ENCODE peak calls at places on chromosomes 3 and 15, in seven cellular contexts. Y, C, F, L, D, G and K are unnamed samples.

GRCh38 chr3:111519193-111519592 is 22.8 kb upstream of the CD96 start:
- DNase-seq in Y (no peak), C (no peak), D (no peak), F (no peak), G (no peak), L (no peak), K (no peak)

GRCh38 chr3:42123012-42123581 is 31.9 kb downstream of the TRAK1 start:
- DNase-seq in G (no peak), L (no peak), Y (no peak), F (no peak), C (peak), D (no peak), K (no peak)

GRCh38 chr3:156657862-156658731 is 16.3 kb upstream of the TIPARP start:
- DNase-seq in L (no peak), C (no peak), Y (no peak), G (no peak), D (no peak), F (no peak), K (no peak)

GRCh38 chr15:31280831-31281216 is 45.8 kb upstream of the KLF13 start:
- DNase-seq in F (no peak), L (no peak), C (no peak), D (no peak), G (no peak), Y (no peak), K (no peak)

GRCh38 chr3:45311953-45312795 is 76.2 kb upstream of the LARS2 start:
- DNase-seq in L (no peak), F (no peak), G (no peak), C (no peak), D (no peak), Y (no peak), K (no peak)

GRCh38 chr3:111846717-111847116 is 12.3 kb upstream of the PHLDB2 start:
- DNase-seq in F (no peak), G (no peak), Y (peak), C (no peak), D (peak), L (no peak), K (no peak)

GRCh38 chr3:67790043-67790442 is 135.6 kb upstream of the SUCLG2 start:
- DNase-seq in D (peak), G (peak), L (no peak), C (peak), Y (peak), F (peak), K (no peak)

GRCh38 chr15:95799286-95800187 is 531.0 kb upstream of the NR2F2 start:
- DNase-seq in Y (peak), F (no peak), C (no peak), G (no peak), L (no peak), D (peak), K (no peak)

GRCh38 chr15:75177360-75178071 is 24.2 kb upstream of the C15orf39 start:
- DNase-seq in Y (no peak), D (no peak), F (no peak), C (no peak), L (no peak), G (peak), K (no peak)

GRCh38 chr15:90266061-90266431 is 574 bp downstream of the NGRN start:
- DNase-seq in F (peak), G (no peak), Y (no peak), C (peak), L (no peak), D (no peak), K (no peak)

GRCh38 chr3:129974451-129975331 is at the start of gene TRH:
- DNase-seq in L (no peak), Y (no peak), C (peak), D (no peak), G (no peak), F (no peak), K (no peak)

GRCh38 chr3:30332196-30333021 is 274.0 kb upstream of the TGFBR2 start:
- DNase-seq in C (no peak), L (no peak), F (no peak), D (no peak), G (no peak), Y (no peak), K (peak)

GRCh38 chr3:194286747-194287146 is 64.4 kb downstream of the CPN2 start:
- DNase-seq in C (no peak), F (no peak), Y (no peak), D (no peak), L (no peak), G (no peak), K (peak)

GRCh38 chr3:64890466-64890865 is 202.7 kb upstream of the ADAMTS9 start:
- DNase-seq in C (no peak), G (no peak), Y (no peak), F (no peak), D (no peak), L (no peak), K (no peak)

GRCh38 chr3:127151992-127152391 is 40.9 kb upstream of the PRR23E start:
- DNase-seq in F (no peak), G (no peak), Y (no peak), L (no peak), C (no peak), D (no peak), K (no peak)

GRCh38 chr3:69775751-69776150 is 36.5 kb downstream of the MITF start:
- DNase-seq in L (no peak), G (no peak), C (no peak), Y (no peak), D (no peak), F (no peak), K (no peak)

GRCh38 chr3:63364495-63364894 is 86.4 kb downstream of the SYNPR start:
- DNase-seq in D (peak), C (no peak), F (no peak), Y (peak), L (no peak), G (peak), K (no peak)

GRCh38 chr3:116059421-116060096 is 385.7 kb downstream of the LSAMP start:
- DNase-seq in C (no peak), G (no peak), D (peak), L (no peak), F (no peak), Y (no peak), K (no peak)

GRCh38 chr3:140442621-140443020 is 235.2 kb upstream of the TRIM42 start:
- DNase-seq in L (no peak), G (no peak), Y (no peak), D (no peak), C (no peak), F (no peak), K (no peak)

GRCh38 chr3:166934879-166935278 is 445.2 kb downstream of the ZBBX start:
- DNase-seq in Y (no peak), F (no peak), C (no peak), L (no peak), G (no peak), D (no peak), K (no peak)

GRCh38 chr3:73768594-73769308 is 144.0 kb upstream of the PDZRN3 start:
- DNase-seq in Y (no peak), L (no peak), C (no peak), D (no peak), G (no peak), F (no peak), K (no peak)

GRCh38 chr3:114144909-114145688 is 33.8 kb downstream of the DRD3 start:
- DNase-seq in G (no peak), C (no peak), Y (peak), L (no peak), D (peak), F (no peak), K (no peak)

GRCh38 chr3:11711826-11712225 is 68.1 kb upstream of the VGLL4 start:
- DNase-seq in Y (no peak), L (no peak), D (no peak), G (no peak), F (no peak), C (no peak), K (no peak)

DNA sequence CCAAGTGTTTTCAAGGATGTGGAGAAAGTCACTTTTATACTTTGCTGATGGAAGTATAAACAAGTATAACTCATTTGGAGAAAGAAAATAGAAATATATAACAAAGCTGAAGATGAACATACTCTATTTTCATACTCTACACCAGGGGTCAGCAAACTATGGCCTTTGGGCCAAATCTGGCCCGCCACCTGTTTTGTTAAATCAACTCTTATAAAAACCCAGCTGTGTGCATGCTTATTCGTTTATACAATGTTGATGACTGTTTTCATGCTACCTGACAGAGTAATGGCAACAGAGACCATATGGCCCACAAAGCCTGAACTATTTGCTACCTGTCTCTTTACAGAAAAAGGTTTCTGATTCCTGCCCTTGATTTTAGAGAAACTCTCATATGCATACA is 124.0 kb downstream of the NR1D2 start:
- DNase-seq in F (no peak), G (no peak), L (no peak), Y (no peak), D (no peak), C (no peak), K (no peak)
- TF ChIP-seq CTCF in F (no peak), G (peak), L (no peak), Y (no peak), D (no peak), C (peak), K (peak)

DNA sequence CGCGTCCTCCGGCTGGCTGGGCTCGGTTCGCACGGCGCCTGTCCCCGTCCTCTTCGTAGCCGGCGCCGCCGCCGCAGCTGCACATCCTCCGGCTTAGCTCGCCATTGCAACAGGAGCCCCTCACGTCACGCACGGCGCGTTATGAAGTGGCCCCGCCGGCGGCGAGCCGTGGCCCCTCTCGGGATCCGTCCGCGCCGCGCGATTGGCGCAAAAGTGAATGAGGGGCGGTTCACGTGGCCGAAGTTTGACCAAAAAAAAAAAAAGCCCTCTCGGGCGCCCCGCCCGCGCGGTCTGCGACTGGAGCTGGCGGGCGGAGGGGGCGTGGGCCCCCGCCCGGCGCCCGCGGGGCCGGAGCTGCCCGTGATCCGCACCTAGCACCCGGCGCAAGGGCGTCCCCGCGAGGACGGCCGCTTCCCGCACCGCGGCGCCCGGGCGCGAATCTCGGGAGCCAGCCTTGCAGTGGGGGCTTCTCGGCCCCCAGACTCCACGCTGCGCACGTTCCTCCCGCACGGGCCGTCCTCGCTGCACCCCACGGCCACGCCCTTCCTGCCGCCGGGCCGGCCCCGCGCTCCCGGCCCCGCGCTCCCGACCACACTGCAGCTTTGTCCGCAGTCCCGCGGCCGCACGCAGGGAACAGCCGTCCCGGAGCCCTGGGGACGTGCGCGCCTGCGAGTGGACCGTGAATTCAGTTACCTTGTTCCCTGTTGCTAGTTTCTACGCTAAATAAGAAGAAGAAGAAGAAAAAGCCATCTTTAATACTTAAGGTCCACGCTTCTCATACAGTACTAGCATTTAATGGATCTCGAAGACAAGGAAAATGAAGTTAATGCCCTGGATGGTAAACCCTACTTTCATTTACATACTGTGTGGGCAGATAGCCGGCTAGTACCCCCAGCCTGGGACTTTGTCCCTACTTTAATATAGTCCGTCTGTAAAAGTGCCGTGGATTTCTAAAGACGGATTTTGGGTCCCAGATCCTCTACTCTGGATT is at the start of gene CHSY1:
- DNase-seq in G (peak), C (peak), F (peak), D (peak), Y (peak), L (peak), K (peak)
- TF ChIP-seq CTCF in G (no peak), C (no peak), F (no peak), D (peak), Y (peak), L (no peak), K (peak)

GRCh38 chr15:40807028-40807887 is at the start of the genes DNAJC17 and ZFYVE19:
- DNase-seq in C (peak), L (peak), G (peak), F (peak), Y (peak), D (peak), K (peak)
- TF ChIP-seq CTCF in C (no peak), L (no peak), G (peak), F (no peak), Y (no peak), D (no peak), K (peak)

GRCh38 chr3:170414202-170414663 is 4.4 kb upstream of the CLDN11 start:
- DNase-seq in F (no peak), G (peak), L (no peak), C (peak), Y (peak), D (peak), K (no peak)

GRCh38 chr3:170405101-170405500 is 13.6 kb upstream of the CLDN11 start:
- DNase-seq in D (no peak), F (no peak), L (no peak), G (no peak), Y (no peak), C (no peak), K (no peak)

GRCh38 chr3:170413291-170413690 is 5.4 kb upstream of the CLDN11 start:
- DNase-seq in C (no peak), L (no peak), Y (no peak), F (no peak), G (no peak), D (no peak), K (no peak)

DNA sequence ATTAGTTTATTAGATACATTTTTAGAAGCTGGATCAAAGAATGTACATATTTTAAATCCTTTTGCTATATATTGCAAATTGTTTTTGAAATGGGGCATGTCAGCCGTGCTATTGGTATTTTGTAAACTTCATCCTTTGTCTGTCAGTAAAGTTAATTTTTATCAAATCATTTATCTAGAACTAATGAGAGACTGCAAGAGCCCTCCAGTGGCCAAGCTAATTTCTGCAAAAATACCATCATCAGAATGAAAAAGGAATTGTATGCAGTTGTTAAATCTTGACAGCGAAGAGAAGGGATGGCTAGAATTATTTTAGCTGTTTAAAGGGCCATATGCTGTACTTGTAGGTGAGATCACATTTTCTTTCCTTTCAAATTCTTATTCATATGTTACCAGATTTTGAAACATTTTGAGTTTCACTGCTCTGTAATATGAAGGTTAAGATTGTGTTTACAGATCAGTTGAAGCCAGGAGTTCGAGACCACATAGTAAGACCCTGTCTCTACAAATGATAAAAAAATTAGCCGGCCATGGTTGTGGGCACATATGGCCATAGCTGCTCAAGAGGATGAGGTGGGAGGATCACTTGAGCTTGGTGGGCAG is 8.1 kb upstream of the CLDN11 start:
- DNase-seq in D (peak), Y (peak), L (no peak), G (peak), C (no peak), F (no peak), K (no peak)
- TF ChIP-seq CTCF in D (peak), Y (peak), L (no peak), G (peak), C (peak), F (peak), K (peak)

GRCh38 chr15:58233341-58233740 is 95.2 kb downstream of the AQP9 start:
- DNase-seq in D (no peak), F (no peak), G (no peak), Y (no peak), C (no peak), L (no peak), K (no peak)
- TF ChIP-seq CTCF in D (no peak), F (no peak), G (no peak), Y (no peak), C (no peak), L (no peak), K (no peak)